ENCODE peak calls at places on chromosome 1, in ten cellular contexts. One of them, this sample, is unnamed.
A peak's percentile ranks its signal among the peaks of the same experiment; 100 is the strongest.

GRCh38 chr1:225820522-225821120 is 10.7 kb downstream of the EPHX1 start:
- DNase-seq in psoas muscle: no peak
- DNase-seq in foreskin fibroblast: no peak
- DNase-seq in activated CD8-positive, alpha-beta memory T cell treated with anti-CD3 and anti-CD28 coated beads, Interleukin-2, amount 50 U/mL, for 4 hours: no peak
- DNase-seq in heart right ventricle: no peak
- DNase-seq in non-pigmented ciliary epithelial cell: no peak
- DNase-seq in mammary epithelial cell: no peak
- DNase-seq in hippocampal formation: no peak
- DNase-seq in NCI-H2081: no peak
- DNase-seq in AG04450: no peak
- DNase-seq in this sample: no peak

GRCh38 chr1:241637604-241638003 is 2.6 kb downstream of the CHML start:
- DNase-seq in psoas muscle: no peak
- DNase-seq in foreskin fibroblast: no peak
- DNase-seq in activated CD8-positive, alpha-beta memory T cell treated with anti-CD3 and anti-CD28 coated beads, Interleukin-2, amount 50 U/mL, for 4 hours: no peak
- DNase-seq in heart right ventricle: no peak
- DNase-seq in non-pigmented ciliary epithelial cell: no peak
- DNase-seq in mammary epithelial cell: peak; percentile 21
- DNase-seq in hippocampal formation: no peak
- DNase-seq in NCI-H2081: no peak
- DNase-seq in AG04450: no peak
- DNase-seq in this sample: no peak

GRCh38 chr1:1178794-1179331 is 5.2 kb downstream of the TTLL10 start:
- DNase-seq in psoas muscle: no peak
- DNase-seq in foreskin fibroblast: no peak
- DNase-seq in activated CD8-positive, alpha-beta memory T cell treated with anti-CD3 and anti-CD28 coated beads, Interleukin-2, amount 50 U/mL, for 4 hours: peak; percentile 12
- DNase-seq in heart right ventricle: peak; percentile 9
- DNase-seq in non-pigmented ciliary epithelial cell: no peak
- DNase-seq in mammary epithelial cell: no peak
- DNase-seq in hippocampal formation: no peak
- DNase-seq in NCI-H2081: no peak
- DNase-seq in AG04450: no peak
- DNase-seq in this sample: no peak

GRCh38 chr1:211547710-211548109 is 31.3 kb downstream of the SLC30A1 start:
- DNase-seq in psoas muscle: no peak
- DNase-seq in foreskin fibroblast: no peak
- DNase-seq in activated CD8-positive, alpha-beta memory T cell treated with anti-CD3 and anti-CD28 coated beads, Interleukin-2, amount 50 U/mL, for 4 hours: no peak
- DNase-seq in heart right ventricle: no peak
- DNase-seq in non-pigmented ciliary epithelial cell: no peak
- DNase-seq in mammary epithelial cell: no peak
- DNase-seq in hippocampal formation: no peak
- DNase-seq in NCI-H2081: no peak
- DNase-seq in AG04450: no peak
- DNase-seq in this sample: no peak

GRCh38 chr1:234320549-234320948 is 52.7 kb upstream of the COA6 start:
- DNase-seq in psoas muscle: no peak
- DNase-seq in foreskin fibroblast: no peak
- DNase-seq in activated CD8-positive, alpha-beta memory T cell treated with anti-CD3 and anti-CD28 coated beads, Interleukin-2, amount 50 U/mL, for 4 hours: no peak
- DNase-seq in heart right ventricle: no peak
- DNase-seq in non-pigmented ciliary epithelial cell: no peak
- DNase-seq in mammary epithelial cell: peak; percentile 55
- DNase-seq in hippocampal formation: no peak
- DNase-seq in NCI-H2081: no peak
- DNase-seq in AG04450: no peak
- DNase-seq in this sample: no peak

GRCh38 chr1:183674339-183674738 is 21.2 kb upstream of the APOBEC4 start:
- DNase-seq in psoas muscle: no peak
- DNase-seq in foreskin fibroblast: peak; percentile 37
- DNase-seq in activated CD8-positive, alpha-beta memory T cell treated with anti-CD3 and anti-CD28 coated beads, Interleukin-2, amount 50 U/mL, for 4 hours: no peak
- DNase-seq in heart right ventricle: no peak
- DNase-seq in non-pigmented ciliary epithelial cell: no peak
- DNase-seq in mammary epithelial cell: no peak
- DNase-seq in hippocampal formation: no peak
- DNase-seq in NCI-H2081: no peak
- DNase-seq in AG04450: no peak
- DNase-seq in this sample: no peak

GRCh38 chr1:176416777-176417176 is 46.2 kb upstream of the PAPPA2 start:
- DNase-seq in psoas muscle: no peak
- DNase-seq in foreskin fibroblast: no peak
- DNase-seq in activated CD8-positive, alpha-beta memory T cell treated with anti-CD3 and anti-CD28 coated beads, Interleukin-2, amount 50 U/mL, for 4 hours: no peak
- DNase-seq in heart right ventricle: no peak
- DNase-seq in non-pigmented ciliary epithelial cell: no peak
- DNase-seq in mammary epithelial cell: no peak
- DNase-seq in hippocampal formation: no peak
- DNase-seq in NCI-H2081: no peak
- DNase-seq in AG04450: no peak
- DNase-seq in this sample: no peak

GRCh38 chr1:211616231-211617031 is 37.5 kb upstream of the SLC30A1 start:
- DNase-seq in psoas muscle: no peak
- DNase-seq in foreskin fibroblast: no peak
- DNase-seq in activated CD8-positive, alpha-beta memory T cell treated with anti-CD3 and anti-CD28 coated beads, Interleukin-2, amount 50 U/mL, for 4 hours: no peak
- DNase-seq in heart right ventricle: peak; percentile 82
- DNase-seq in non-pigmented ciliary epithelial cell: no peak
- DNase-seq in mammary epithelial cell: no peak
- DNase-seq in hippocampal formation: no peak
- DNase-seq in NCI-H2081: no peak
- DNase-seq in AG04450: no peak
- DNase-seq in this sample: no peak

GRCh38 chr1:181485276-181486097 is 2.2 kb downstream of the CACNA1E start:
- DNase-seq in psoas muscle: no peak
- DNase-seq in foreskin fibroblast: no peak
- DNase-seq in activated CD8-positive, alpha-beta memory T cell treated with anti-CD3 and anti-CD28 coated beads, Interleukin-2, amount 50 U/mL, for 4 hours: no peak
- DNase-seq in heart right ventricle: peak; percentile 23
- DNase-seq in non-pigmented ciliary epithelial cell: no peak
- DNase-seq in mammary epithelial cell: no peak
- DNase-seq in hippocampal formation: peak; percentile 37
- DNase-seq in NCI-H2081: no peak
- DNase-seq in AG04450: no peak
- DNase-seq in this sample: no peak

GRCh38 chr1:94953741-94954140 is 26.8 kb upstream of the CNN3 start:
- DNase-seq in psoas muscle: no peak
- DNase-seq in foreskin fibroblast: no peak
- DNase-seq in activated CD8-positive, alpha-beta memory T cell treated with anti-CD3 and anti-CD28 coated beads, Interleukin-2, amount 50 U/mL, for 4 hours: no peak
- DNase-seq in heart right ventricle: no peak
- DNase-seq in non-pigmented ciliary epithelial cell: no peak
- DNase-seq in mammary epithelial cell: no peak
- DNase-seq in hippocampal formation: no peak
- DNase-seq in NCI-H2081: no peak
- DNase-seq in AG04450: no peak
- DNase-seq in this sample: no peak

GRCh38 chr1:205791568-205792180 is 16.4 kb upstream of the RAB29 start:
- DNase-seq in psoas muscle: peak; percentile 75
- DNase-seq in foreskin fibroblast: peak; percentile 42
- DNase-seq in activated CD8-positive, alpha-beta memory T cell treated with anti-CD3 and anti-CD28 coated beads, Interleukin-2, amount 50 U/mL, for 4 hours: peak; percentile 63
- DNase-seq in heart right ventricle: peak; percentile 38
- DNase-seq in non-pigmented ciliary epithelial cell: no peak
- DNase-seq in mammary epithelial cell: peak; percentile 42
- DNase-seq in hippocampal formation: peak; percentile 71
- DNase-seq in NCI-H2081: peak; percentile 56
- DNase-seq in AG04450: no peak
- DNase-seq in this sample: peak; percentile 46

GRCh38 chr1:35660581-35661473 is 19.5 kb upstream of the PSMB2 start:
- DNase-seq in psoas muscle: no peak
- DNase-seq in foreskin fibroblast: peak; percentile 21
- DNase-seq in activated CD8-positive, alpha-beta memory T cell treated with anti-CD3 and anti-CD28 coated beads, Interleukin-2, amount 50 U/mL, for 4 hours: no peak
- DNase-seq in heart right ventricle: no peak
- DNase-seq in non-pigmented ciliary epithelial cell: no peak
- DNase-seq in mammary epithelial cell: no peak
- DNase-seq in hippocampal formation: no peak
- DNase-seq in NCI-H2081: no peak
- DNase-seq in AG04450: peak; percentile 38
- DNase-seq in this sample: no peak